ENCODE peak calls at places on chromosomes 12 and 14, in six cellular contexts. K, H, D, G, E and T are unnamed samples. For H3K4me1 and H3K27me3, the result is how much of the 10 kb centered on the place peaks cover.

GRCh38 chr12:57190037-57190436 is 26.6 kb upstream of the NXPH4 start:
- DNase-seq in E (no peak), K (peak), D (no peak), H (no peak), G (no peak), T (peak)

GRCh38 chr12:18343708-18344107 is 82.4 kb downstream of the PIK3C2G start:
- DNase-seq in K (no peak), D (no peak), E (no peak), H (no peak), G (no peak), T (no peak)

GRCh38 chr14:31118892-31119291 is 88.7 kb downstream of the HECTD1 start:
- DNase-seq in K (no peak), E (no peak), D (no peak), G (no peak), H (no peak), T (no peak)

GRCh38 chr12:22172501-22172900 is 126.5 kb downstream of the CMAS start:
- DNase-seq in K (no peak), D (no peak), E (no peak), H (no peak), G (no peak), T (no peak)

GRCh38 chr12:92927055-92927435 is 2.0 kb downstream of the EEA1 start:
- DNase-seq in G (no peak), H (peak), D (peak), K (no peak), E (peak), T (peak)

GRCh38 chr14:103188691-103189480 is 65.6 kb downstream of the TNFAIP2 start:
- DNase-seq in K (peak), D (no peak), H (no peak), G (peak), E (no peak), T (peak)

GRCh38 chr12:42633594-42633993 is 44.0 kb upstream of the PRICKLE1 start:
- DNase-seq in D (no peak), E (no peak), H (no peak), K (no peak), G (no peak), T (no peak)

GRCh38 chr14:32422440-32422839 is 93.3 kb downstream of the AKAP6 start:
- DNase-seq in D (no peak), H (no peak), K (no peak), E (no peak), G (no peak), T (no peak)

GRCh38 chr12:20415013-20415412 is 46.7 kb downstream of the PDE3A start:
- DNase-seq in G (no peak), E (no peak), K (no peak), D (no peak), H (no peak), T (no peak)

GRCh38 chr14:99093532-99094517 is 178.2 kb downstream of the BCL11B start:
- DNase-seq in H (no peak), D (no peak), G (no peak), K (no peak), E (no peak), T (no peak)

GRCh38 chr14:53278602-53279506 is 125.7 kb upstream of the DDHD1 start:
- DNase-seq in E (peak), G (no peak), H (no peak), K (no peak), D (no peak), T (no peak)

GRCh38 chr14:35696575-35696974 is 112.5 kb downstream of the RALGAPA1 start:
- DNase-seq in E (no peak), K (no peak), H (no peak), D (no peak), G (no peak), T (no peak)

GRCh38 chr14:72887514-72887913 is 6.4 kb downstream of the DPF3 start:
- DNase-seq in H (no peak), G (no peak), E (no peak), K (no peak), D (no peak), T (no peak)

GRCh38 chr12:27305673-27306504 is 26.7 kb upstream of the BMAL2 start:
- DNase-seq in E (peak), K (no peak), D (no peak), G (no peak), H (no peak), T (no peak)

GRCh38 chr12:109804820-109805761 is 28.1 kb downstream of the TRPV4 start:
- DNase-seq in E (peak), D (peak), G (peak), H (peak), K (peak), T (peak)

GRCh38 chr12:93122089-93122488 is 193.0 kb upstream of the EEA1 start:
- DNase-seq in G (no peak), K (no peak), E (peak), H (no peak), D (no peak), T (no peak)

GRCh38 chr12:121806556-121807308 is 2.9 kb downstream of the SETD1B start:
- DNase-seq in G (no peak), D (peak), K (no peak), E (no peak), H (no peak), T (no peak)

GRCh38 chr12:62631531-62632520 is 165.2 kb downstream of the MON2 start:
- DNase-seq in E (peak), D (peak), H (peak), G (peak), K (peak), T (peak)

GRCh38 chr12:76346798-76347420 is 1.3 kb downstream of the BBS10 start:
- DNase-seq in G (no peak), H (peak), E (peak), K (no peak), D (no peak), T (no peak)

GRCh38 chr12:14239935-14240872 is 125.3 kb upstream of the ATF7IP start:
- DNase-seq in D (peak), K (peak), G (no peak), H (no peak), E (no peak), T (no peak)

GRCh38 chr12:50901685-50902113 is 50.6 kb upstream of the HIGD1C start:
- DNase-seq in E (no peak), D (no peak), G (no peak), K (no peak), H (no peak), T (no peak)

GRCh38 chr12:67651380-67651695 is 2.8 kb downstream of the DYRK2 start:
- DNase-seq in G (no peak), E (peak), D (no peak), K (no peak), H (no peak), T (no peak)

GRCh38 chr12:69464433-69464832 is 5.8 kb upstream of the FRS2 start:
- DNase-seq in G (no peak), K (no peak), E (peak), D (no peak), H (no peak), T (no peak)

GRCh38 chr12:120584343-120585149 is 3.3 kb upstream of the POP5 start:
- DNase-seq in K (peak), D (peak), E (no peak), H (peak), G (peak), T (peak)
- H3K4me3 ChIP-seq in K (peak), D (peak), E (peak), H (peak), G (no peak), T (peak)

GRCh38 chr14:94569381-94570001 is 8.2 kb downstream of the SERPINA4 start:
- DNase-seq in E (no peak), H (no peak), D (no peak), G (no peak), K (no peak), T (no peak)

GRCh38 chr14:94571395-94571794 is 9.8 kb upstream of the SERPINA5 start:
- DNase-seq in H (no peak), E (no peak), G (no peak), K (no peak), D (no peak), T (no peak)

GRCh38 chr14:94571950-94572349 is 9.3 kb upstream of the SERPINA5 start:
- DNase-seq in E (peak), K (no peak), H (no peak), G (no peak), D (no peak), T (no peak)

GRCh38 chr14:94570002-94570400 is 8.8 kb downstream of the SERPINA4 start:
- DNase-seq in H (no peak), E (no peak), D (no peak), K (no peak), G (no peak), T (no peak)

DNA sequence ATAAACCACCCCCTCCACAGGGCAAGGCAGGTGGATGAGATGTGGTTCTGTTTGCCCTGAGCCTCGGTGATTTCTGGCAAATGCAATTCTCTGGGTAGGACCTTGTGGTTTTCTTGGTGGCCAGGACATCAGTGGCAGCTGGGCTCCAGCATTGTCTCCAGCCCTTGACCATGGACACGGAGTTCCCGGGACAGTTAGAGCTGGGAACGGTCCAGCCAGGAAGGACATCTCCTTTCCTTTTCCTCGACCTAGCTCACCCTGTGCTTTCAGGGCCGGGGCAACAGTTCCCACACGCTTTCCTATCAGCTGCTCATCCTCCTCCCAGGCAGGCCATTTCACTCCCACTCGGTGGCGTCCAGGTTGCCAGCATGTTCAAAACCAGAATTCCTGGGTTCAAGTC is 9.2 kb downstream of the SERPINA4 start:
- DNase-seq in G (no peak), E (no peak), D (no peak), H (no peak), K (no peak), T (no peak)
- H3K4me1 ChIP-seq in G (under half), E (under half), D (under half), H (under half), K (under half), T (under half)

GRCh38 chr12:117363953-117364486 is 2.6 kb upstream of the NOS1 start:
- DNase-seq in G (no peak), D (no peak), K (no peak), E (no peak), H (no peak), T (no peak)
- H3K27me3 ChIP-seq in G (under half), D (half or more), K (half or more), E (under half), H (under half), T (under half)

GRCh38 chr14:23568021-23568599 is 519 bp upstream of the AP1G2 start:
- DNase-seq in H (no peak), G (no peak), K (no peak), E (no peak), D (no peak), T (no peak)

GRCh38 chr14:23570806-23571483 is 3.4 kb upstream of the AP1G2 start:
- DNase-seq in G (peak), D (no peak), H (no peak), K (no peak), E (no peak), T (no peak)

GRCh38 chr14:23567186-23568020 is at the start of gene AP1G2:
- DNase-seq in D (peak), K (peak), E (peak), G (peak), H (peak), T (peak)

GRCh38 chr14:23568600-23569310 is 1.2 kb upstream of the AP1G2 start:
- DNase-seq in H (no peak), D (peak), E (no peak), K (no peak), G (peak), T (no peak)

GRCh38 chr14:23569443-23570151 is 2.0 kb upstream of the AP1G2 start:
- DNase-seq in H (no peak), E (no peak), G (peak), D (peak), K (no peak), T (no peak)
- H3K4me3 ChIP-seq in H (no peak), E (no peak), G (no peak), D (no peak), K (no peak), T (no peak)

GRCh38 chr12:89349814-89350213 is 2.5 kb downstream of the DUSP6 start:
- DNase-seq in D (peak), E (peak), K (no peak), G (peak), H (peak), T (no peak)
- H3K4me1 ChIP-seq in D (under half), E (under half), K (under half), G (under half), H (under half), T (under half)

DNA sequence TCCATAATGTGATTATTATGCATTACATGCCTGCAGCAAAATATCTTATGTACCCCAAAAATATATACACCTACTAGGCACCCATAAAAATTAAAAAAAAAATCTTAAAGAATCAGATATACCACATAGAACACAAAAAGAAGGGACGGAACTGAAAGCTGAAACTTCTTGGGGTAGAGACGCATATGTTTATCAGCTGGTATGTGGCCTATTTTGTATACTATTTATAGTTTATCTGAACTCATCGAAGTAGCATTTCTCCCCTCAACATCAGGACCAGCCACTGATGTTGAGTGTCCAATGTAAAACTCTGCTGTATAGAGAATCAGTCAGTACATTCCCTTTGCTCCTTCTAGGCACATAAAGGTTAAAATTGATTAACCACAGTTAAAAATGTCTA is 22.9 kb upstream of the SOS2 start:
- DNase-seq in D (no peak), K (no peak), G (no peak), H (no peak), E (no peak), T (no peak)
- H3K27me3 ChIP-seq in D (under half), K (under half), G (under half), H (under half), E (under half), T (under half)

GRCh38 chr14:39229601-39230110 is 4.1 kb upstream of the MIA2 start:
- DNase-seq in H (no peak), G (no peak), E (no peak), D (no peak), K (no peak), T (no peak)

GRCh38 chr14:39232554-39233415 is 930 bp upstream of the MIA2 start:
- DNase-seq in G (no peak), H (no peak), D (no peak), E (peak), K (no peak), T (no peak)

GRCh38 chr14:39230416-39230815 is 3.3 kb upstream of the MIA2 start:
- DNase-seq in K (no peak), E (peak), G (no peak), D (no peak), H (no peak), T (no peak)

GRCh38 chr14:39229222-39229543 is 4.5 kb upstream of the MIA2 start:
- DNase-seq in D (no peak), H (no peak), K (no peak), E (peak), G (no peak), T (no peak)

GRCh38 chr14:39233680-39234326 is at the start of gene MIA2:
- DNase-seq in H (no peak), G (no peak), E (no peak), D (no peak), K (no peak), T (no peak)
- H3K4me3 ChIP-seq in H (no peak), G (no peak), E (no peak), D (no peak), K (peak), T (no peak)